ENCODE peak calls at places on chromosome 10, in six cellular contexts. One of them, this sample, is unnamed.

GRCh38 chr10:23343591-23344225 is 889 bp downstream of the C10orf67 start:
- DNase-seq in A549: no peak
- DNase-seq in nephron progenitor cell: peak
- DNase-seq in mucosa of descending colon: peak
- DNase-seq in GM12865: no peak
- DNase-seq in astrocyte: peak
- DNase-seq in this sample: no peak

GRCh38 chr10:88707429-88708110 is 1.5 kb downstream of the LIPK start:
- DNase-seq in A549: no peak
- DNase-seq in nephron progenitor cell: no peak
- DNase-seq in GM12865: no peak
- DNase-seq in mucosa of descending colon: no peak
- DNase-seq in astrocyte: peak
- DNase-seq in this sample: peak

GRCh38 chr10:28300027-28300426 is 2.8 kb downstream of the MPP7 start:
- DNase-seq in nephron progenitor cell: no peak
- DNase-seq in GM12865: no peak
- DNase-seq in mucosa of descending colon: no peak
- DNase-seq in A549: no peak
- DNase-seq in astrocyte: no peak
- DNase-seq in this sample: no peak

GRCh38 chr10:29345144-29345892 is 56.4 kb downstream of the LYZL1 start:
- DNase-seq in mucosa of descending colon: no peak
- DNase-seq in A549: no peak
- DNase-seq in nephron progenitor cell: no peak
- DNase-seq in GM12865: no peak
- DNase-seq in astrocyte: no peak
- DNase-seq in this sample: no peak

GRCh38 chr10:16440396-16441105 is 3.7 kb downstream of the PTER start:
- DNase-seq in mucosa of descending colon: no peak
- DNase-seq in A549: no peak
- DNase-seq in astrocyte: peak
- DNase-seq in nephron progenitor cell: no peak
- DNase-seq in GM12865: peak
- DNase-seq in this sample: no peak

GRCh38 chr10:30759423-30759822 is 129.9 kb upstream of the LYZL2 start:
- DNase-seq in A549: no peak
- DNase-seq in nephron progenitor cell: no peak
- DNase-seq in GM12865: no peak
- DNase-seq in mucosa of descending colon: no peak
- DNase-seq in astrocyte: no peak
- DNase-seq in this sample: no peak

GRCh38 chr10:78011065-78011464 is 18.2 kb downstream of the POLR3A start:
- DNase-seq in mucosa of descending colon: no peak
- DNase-seq in astrocyte: no peak
- DNase-seq in GM12865: no peak
- DNase-seq in nephron progenitor cell: no peak
- DNase-seq in A549: no peak
- DNase-seq in this sample: no peak

GRCh38 chr10:93267521-93267920 is 193.8 kb downstream of the CYP26A1 start:
- DNase-seq in astrocyte: no peak
- DNase-seq in nephron progenitor cell: no peak
- DNase-seq in A549: no peak
- DNase-seq in mucosa of descending colon: no peak
- DNase-seq in GM12865: peak
- DNase-seq in this sample: no peak

GRCh38 chr10:93894516-93895378 is 969 bp downstream of the SLC35G1 start:
- DNase-seq in GM12865: no peak
- DNase-seq in nephron progenitor cell: peak
- DNase-seq in mucosa of descending colon: peak
- DNase-seq in astrocyte: no peak
- DNase-seq in A549: no peak
- DNase-seq in this sample: no peak

GRCh38 chr10:131076341-131076740 is 235.2 kb downstream of the TCERG1L start:
- DNase-seq in astrocyte: no peak
- DNase-seq in nephron progenitor cell: no peak
- DNase-seq in A549: no peak
- DNase-seq in GM12865: no peak
- DNase-seq in mucosa of descending colon: no peak
- DNase-seq in this sample: no peak

GRCh38 chr10:28938745-28939144 is 261.4 kb downstream of the BAMBI start:
- DNase-seq in nephron progenitor cell: no peak
- DNase-seq in A549: no peak
- DNase-seq in mucosa of descending colon: no peak
- DNase-seq in astrocyte: peak
- DNase-seq in GM12865: no peak
- DNase-seq in this sample: no peak

GRCh38 chr10:121426307-121426706 is 171.9 kb downstream of the FGFR2 start:
- DNase-seq in mucosa of descending colon: no peak
- DNase-seq in A549: peak
- DNase-seq in nephron progenitor cell: no peak
- DNase-seq in astrocyte: no peak
- DNase-seq in GM12865: peak
- DNase-seq in this sample: no peak

GRCh38 chr10:119578355-119578754 is 18.4 kb downstream of the TIAL1 start:
- DNase-seq in astrocyte: no peak
- DNase-seq in GM12865: no peak
- DNase-seq in A549: no peak
- DNase-seq in mucosa of descending colon: no peak
- DNase-seq in nephron progenitor cell: no peak
- DNase-seq in this sample: no peak

GRCh38 chr10:62071846-62072281 is 170.4 kb downstream of the ARID5B start:
- DNase-seq in A549: no peak
- DNase-seq in nephron progenitor cell: no peak
- DNase-seq in GM12865: no peak
- DNase-seq in astrocyte: peak
- DNase-seq in mucosa of descending colon: no peak
- DNase-seq in this sample: no peak

GRCh38 chr10:119090968-119091367 is 10.4 kb upstream of the EIF3A start:
- DNase-seq in astrocyte: peak
- DNase-seq in mucosa of descending colon: peak
- DNase-seq in A549: no peak
- DNase-seq in nephron progenitor cell: no peak
- DNase-seq in GM12865: peak
- DNase-seq in this sample: peak

GRCh38 chr10:110491346-110491745 is 6.4 kb upstream of the DUSP5 start:
- DNase-seq in A549: no peak
- DNase-seq in nephron progenitor cell: no peak
- DNase-seq in astrocyte: no peak
- DNase-seq in GM12865: no peak
- DNase-seq in mucosa of descending colon: no peak
- DNase-seq in this sample: peak

GRCh38 chr10:104650072-104650471 is 9.0 kb downstream of the SORCS3 start:
- DNase-seq in nephron progenitor cell: no peak
- DNase-seq in GM12865: no peak
- DNase-seq in A549: no peak
- DNase-seq in mucosa of descending colon: no peak
- DNase-seq in astrocyte: no peak
- DNase-seq in this sample: no peak

GRCh38 chr10:103982639-103983038 is 15.7 kb downstream of the SLK start:
- DNase-seq in astrocyte: no peak
- DNase-seq in A549: no peak
- DNase-seq in nephron progenitor cell: peak
- DNase-seq in mucosa of descending colon: no peak
- DNase-seq in GM12865: peak
- DNase-seq in this sample: no peak

GRCh38 chr10:92200564-92200963 is 90.3 kb downstream of the CPEB3 start:
- DNase-seq in GM12865: no peak
- DNase-seq in A549: no peak
- DNase-seq in astrocyte: peak
- DNase-seq in nephron progenitor cell: no peak
- DNase-seq in mucosa of descending colon: no peak
- DNase-seq in this sample: no peak

GRCh38 chr10:23643396-23643795 is 204.5 kb downstream of the OTUD1 start:
- DNase-seq in mucosa of descending colon: no peak
- DNase-seq in A549: no peak
- DNase-seq in astrocyte: no peak
- DNase-seq in GM12865: no peak
- DNase-seq in nephron progenitor cell: no peak
- DNase-seq in this sample: no peak

GRCh38 chr10:113099431-113100298 is 149.6 kb downstream of the TCF7L2 start:
- DNase-seq in GM12865: no peak
- DNase-seq in nephron progenitor cell: peak
- DNase-seq in astrocyte: peak
- DNase-seq in A549: no peak
- DNase-seq in mucosa of descending colon: no peak
- DNase-seq in this sample: no peak

GRCh38 chr10:102434251-102434913 is 2.0 kb upstream of the CUEDC2 start:
- DNase-seq in nephron progenitor cell: peak
- DNase-seq in GM12865: no peak
- DNase-seq in mucosa of descending colon: no peak
- DNase-seq in astrocyte: no peak
- DNase-seq in A549: no peak
- DNase-seq in this sample: no peak

GRCh38 chr10:101897633-101898032 is 54.0 kb upstream of the KCNIP2 start:
- DNase-seq in astrocyte: peak
- DNase-seq in mucosa of descending colon: no peak
- DNase-seq in nephron progenitor cell: no peak
- DNase-seq in A549: no peak
- DNase-seq in GM12865: no peak
- DNase-seq in this sample: peak

GRCh38 chr10:85238676-85239075 is 910.3 kb downstream of the CCSER2 start:
- DNase-seq in mucosa of descending colon: no peak
- DNase-seq in A549: no peak
- DNase-seq in astrocyte: no peak
- DNase-seq in GM12865: no peak
- DNase-seq in nephron progenitor cell: no peak
- DNase-seq in this sample: no peak

GRCh38 chr10:133454204-133454893 is 604 bp downstream of the SCART1 start:
- DNase-seq in GM12865: no peak
- DNase-seq in mucosa of descending colon: no peak
- DNase-seq in astrocyte: no peak
- DNase-seq in A549: no peak
- DNase-seq in nephron progenitor cell: no peak
- DNase-seq in this sample: no peak

GRCh38 chr10:72007246-72007892 is 43.2 kb downstream of the CHST3 start:
- DNase-seq in mucosa of descending colon: no peak
- DNase-seq in GM12865: no peak
- DNase-seq in astrocyte: no peak
- DNase-seq in nephron progenitor cell: no peak
- DNase-seq in A549: no peak
- DNase-seq in this sample: no peak

GRCh38 chr10:116974442-116975005 is 30.5 kb downstream of the SHTN1 start:
- DNase-seq in mucosa of descending colon: no peak
- DNase-seq in A549: peak
- DNase-seq in nephron progenitor cell: no peak
- DNase-seq in astrocyte: peak
- DNase-seq in GM12865: no peak
- DNase-seq in this sample: peak

GRCh38 chr10:103745264-103746247 is 109.8 kb downstream of the SH3PXD2A start:
- DNase-seq in GM12865: no peak
- DNase-seq in nephron progenitor cell: no peak
- DNase-seq in mucosa of descending colon: peak
- DNase-seq in astrocyte: peak
- DNase-seq in A549: no peak
- DNase-seq in this sample: peak

GRCh38 chr10:99548041-99548530 is 15.3 kb downstream of the NKX2-3 start:
- DNase-seq in A549: peak
- DNase-seq in nephron progenitor cell: no peak
- DNase-seq in astrocyte: no peak
- DNase-seq in GM12865: peak
- DNase-seq in mucosa of descending colon: no peak
- DNase-seq in this sample: peak

GRCh38 chr10:114266521-114266920 is 27.5 kb downstream of the VWA2 start:
- DNase-seq in astrocyte: peak
- DNase-seq in A549: no peak
- DNase-seq in nephron progenitor cell: no peak
- DNase-seq in GM12865: no peak
- DNase-seq in mucosa of descending colon: no peak
- DNase-seq in this sample: peak

GRCh38 chr10:83612050-83612449 is 527.3 kb upstream of the GHITM start:
- DNase-seq in GM12865: no peak
- DNase-seq in nephron progenitor cell: no peak
- DNase-seq in mucosa of descending colon: no peak
- DNase-seq in A549: no peak
- DNase-seq in astrocyte: peak
- DNase-seq in this sample: peak

DNA sequence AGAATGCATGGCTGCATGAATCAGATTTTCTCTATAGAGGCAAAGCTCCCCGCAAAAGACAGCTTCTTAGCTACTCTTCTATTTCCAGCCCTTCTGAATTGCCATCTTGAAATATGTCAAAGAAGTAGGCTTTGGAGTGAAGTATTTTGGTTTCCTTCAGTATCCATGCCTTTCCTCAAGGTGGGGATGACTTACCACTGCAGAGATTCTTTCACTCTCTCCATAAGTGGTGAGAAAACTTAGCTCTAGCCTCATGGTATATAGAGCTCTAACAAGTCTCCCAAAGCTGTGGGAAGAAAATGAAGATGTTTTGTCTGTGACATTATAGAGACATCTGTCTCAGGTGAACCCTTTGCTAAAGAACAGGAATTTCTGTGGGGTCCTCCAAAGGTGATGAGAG is 89.6 kb upstream of the ITGB1 start:
- DNase-seq in nephron progenitor cell: no peak
- DNase-seq in astrocyte: no peak
- DNase-seq in GM12865: no peak
- DNase-seq in A549: no peak
- DNase-seq in mucosa of descending colon: no peak
- DNase-seq in this sample: no peak
- TF ChIP-seq CTCF in nephron progenitor cell: no peak
- TF ChIP-seq CTCF in astrocyte: no peak
- TF ChIP-seq CTCF in GM12865: no peak
- TF ChIP-seq CTCF in A549: no peak
- TF ChIP-seq CTCF in mucosa of descending colon: no peak
- TF ChIP-seq CTCF in this sample: no peak

GRCh38 chr10:97534746-97535367 is 36.1 kb downstream of the UBTD1 start:
- DNase-seq in GM12865: peak
- DNase-seq in mucosa of descending colon: no peak
- DNase-seq in A549: peak
- DNase-seq in nephron progenitor cell: peak
- DNase-seq in astrocyte: no peak
- DNase-seq in this sample: no peak
- TF ChIP-seq CTCF in GM12865: peak
- TF ChIP-seq CTCF in mucosa of descending colon: no peak
- TF ChIP-seq CTCF in A549: peak
- TF ChIP-seq CTCF in nephron progenitor cell: peak
- TF ChIP-seq CTCF in astrocyte: peak
- TF ChIP-seq CTCF in this sample: peak

DNA sequence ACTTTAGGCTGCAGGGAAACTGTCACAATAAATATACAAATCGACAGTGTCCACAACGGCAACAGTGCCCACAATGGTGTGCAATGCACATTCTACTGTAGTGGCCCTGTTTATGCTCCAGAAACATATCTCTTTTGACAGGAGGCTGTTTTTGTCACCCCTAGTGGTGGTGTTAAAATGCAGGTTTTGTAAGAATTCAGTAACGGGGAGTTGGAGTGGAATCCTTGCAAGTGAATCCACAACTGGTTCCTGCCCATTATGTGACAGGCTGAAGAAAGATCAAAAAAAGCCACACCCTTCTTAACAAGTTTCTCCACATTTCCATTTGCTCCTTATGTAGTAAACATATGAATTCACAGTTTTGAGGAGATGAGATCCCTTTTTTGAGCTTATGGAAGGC is 58.5 kb downstream of the BEND7 start:
- DNase-seq in nephron progenitor cell: no peak
- DNase-seq in astrocyte: no peak
- DNase-seq in mucosa of descending colon: no peak
- DNase-seq in GM12865: no peak
- DNase-seq in A549: no peak
- DNase-seq in this sample: no peak
- TF ChIP-seq CTCF in nephron progenitor cell: no peak
- TF ChIP-seq CTCF in astrocyte: no peak
- TF ChIP-seq CTCF in mucosa of descending colon: no peak
- TF ChIP-seq CTCF in GM12865: peak
- TF ChIP-seq CTCF in A549: no peak
- TF ChIP-seq CTCF in this sample: peak

GRCh38 chr10:75607576-75607975 is 176.2 kb downstream of the LRMDA start:
- DNase-seq in A549: no peak
- DNase-seq in nephron progenitor cell: no peak
- DNase-seq in mucosa of descending colon: no peak
- DNase-seq in GM12865: no peak
- DNase-seq in astrocyte: no peak
- DNase-seq in this sample: no peak
- TF ChIP-seq CTCF in A549: no peak
- TF ChIP-seq CTCF in nephron progenitor cell: no peak
- TF ChIP-seq CTCF in mucosa of descending colon: no peak
- TF ChIP-seq CTCF in GM12865: no peak
- TF ChIP-seq CTCF in astrocyte: no peak
- TF ChIP-seq CTCF in this sample: no peak